ENCODE peak calls at places on chromosomes 12 and 14, in eight cellular contexts. C is ovary, Q is adrenal gland, F is heart right ventricle, P is psoas muscle, B is HepG2, Z is RWPE2, H is PC-9. L is an unnamed sample.

GRCh38 chr14:39396448-39396847 is 35.8 kb downstream of the FBXO33 start:
- DNase-seq in H (no peak), C (no peak), F (no peak), P (no peak), Q (no peak), B (no peak), Z (no peak), L (no peak)

GRCh38 chr14:90851327-90852036 is 35.3 kb upstream of the TTC7B start:
- DNase-seq in B (peak; percentile 44), F (no peak), C (no peak), H (no peak), P (no peak), Z (no peak), Q (no peak), L (peak; percentile 29)

GRCh38 chr12:57816001-57816854 is 2.3 kb downstream of the AVIL start:
- DNase-seq in H (no peak), P (no peak), Q (no peak), C (no peak), Z (no peak), F (no peak), B (no peak), L (no peak)

GRCh38 chr14:69985456-69985855 is 106.2 kb downstream of the SMOC1 start:
- DNase-seq in F (no peak), Z (no peak), Q (peak; percentile 81), P (no peak), H (no peak), B (no peak), C (no peak), L (no peak)

GRCh38 chr12:119180380-119181040 is 1.8 kb downstream of the HSPB8 start:
- DNase-seq in H (peak; percentile 10), Z (no peak), Q (no peak), F (peak; percentile 48), C (peak; percentile 64), B (no peak), P (peak; percentile 74), L (no peak)

GRCh38 chr12:85951823-85952222 is 77.7 kb downstream of the NTS start:
- DNase-seq in F (no peak), Q (no peak), C (no peak), P (no peak), H (no peak), B (no peak), Z (no peak), L (peak; percentile 40)

GRCh38 chr12:90020436-90020835 is 311.8 kb upstream of the ATP2B1 start:
- DNase-seq in Q (no peak), Z (no peak), C (no peak), B (no peak), P (no peak), F (no peak), H (no peak), L (no peak)

GRCh38 chr14:59055439-59056045 is 132.9 kb upstream of the DAAM1 start:
- DNase-seq in B (peak; percentile 21), F (no peak), Z (no peak), P (no peak), Q (peak; percentile 22), H (peak; percentile 7), C (no peak), L (peak; percentile 54)

GRCh38 chr14:61025239-61026223 is 44.5 kb downstream of the SLC38A6 start:
- DNase-seq in Q (peak; percentile 66), F (peak; percentile 14), C (peak; percentile 53), P (peak; percentile 28), Z (no peak), B (peak; percentile 57), H (peak; percentile 62), L (peak; percentile 71)

GRCh38 chr14:91380610-91381371 is 36.8 kb downstream of the CCDC88C start:
- DNase-seq in H (no peak), Z (no peak), Q (no peak), F (no peak), B (no peak), C (peak; percentile 42), P (no peak), L (no peak)

GRCh38 chr14:103847954-103848719 is 762 bp upstream of the PPP1R13B start:
- DNase-seq in F (peak; percentile 41), Q (peak; percentile 72), C (peak; percentile 89), P (peak; percentile 50), H (peak; percentile 30), B (peak; percentile 40), Z (no peak), L (no peak)

GRCh38 chr12:31853520-31853919 is 105.7 kb upstream of the RESF1 start:
- DNase-seq in C (no peak), Q (no peak), F (no peak), B (no peak), Z (no peak), P (no peak), H (no peak), L (no peak)

GRCh38 chr14:68663385-68664076 is 129.3 kb downstream of the ZFP36L1 start:
- DNase-seq in P (no peak), Z (peak; percentile 9), F (no peak), Q (no peak), C (no peak), B (no peak), H (no peak), L (no peak)

GRCh38 chr14:99517046-99517642 is 35.9 kb downstream of the CCNK start:
- DNase-seq in H (no peak), B (no peak), C (no peak), Z (peak; percentile 73), F (no peak), Q (no peak), P (no peak), L (no peak)

GRCh38 chr14:76699901-76700590 is 61.2 kb upstream of the VASH1 start:
- DNase-seq in H (no peak), P (no peak), Z (no peak), C (no peak), F (no peak), B (no peak), Q (peak; percentile 65), L (no peak)

GRCh38 chr14:104355949-104356737 is 217.8 kb downstream of the KIF26A start:
- DNase-seq in C (peak; percentile 27), B (no peak), Q (no peak), F (no peak), H (no peak), Z (peak; percentile 63), P (no peak), L (no peak)

GRCh38 chr12:124040286-124040685 is 67.3 kb downstream of the ZNF664 start:
- DNase-seq in B (no peak), C (no peak), F (no peak), Q (peak; percentile 48), Z (no peak), P (no peak), H (no peak), L (no peak)

GRCh38 chr14:104694991-104695659 is 5.7 kb downstream of the INF2 start:
- DNase-seq in B (no peak), H (peak; percentile 82), Z (no peak), C (no peak), P (no peak), Q (peak; percentile 57), F (no peak), L (no peak)

GRCh38 chr14:65080954-65081747 is 21.2 kb downstream of the MAX start:
- DNase-seq in Q (no peak), P (no peak), B (peak; percentile 12), H (no peak), Z (no peak), C (no peak), F (no peak), L (peak; percentile 98)

GRCh38 chr14:65079201-65079600 is 23.1 kb downstream of the MAX start:
- DNase-seq in Q (no peak), F (no peak), B (no peak), Z (no peak), P (no peak), C (no peak), H (no peak), L (no peak)

GRCh38 chr14:65079788-65080187 is 22.5 kb downstream of the MAX start:
- DNase-seq in Q (no peak), Z (no peak), F (no peak), C (no peak), P (no peak), H (no peak), B (no peak), L (no peak)

GRCh38 chr14:65084554-65085190 is 17.6 kb downstream of the MAX start:
- DNase-seq in B (no peak), P (no peak), C (no peak), Q (no peak), Z (no peak), H (no peak), F (no peak), L (no peak)
- H3K36me3 ChIP-seq in B (peaks cover 27% of the 10 kb centered on the region), P (no peaks in the 10 kb centered on the region), C (no peaks in the 10 kb centered on the region), Q (no peaks in the 10 kb centered on the region), Z (peaks cover 97% of the 10 kb centered on the region), H (peaks cover 73% of the 10 kb centered on the region), F (peaks cover 60% of the 10 kb centered on the region), L (peaks cover 19% of the 10 kb centered on the region)

GRCh38 chr12:133192847-133193246 is 11.6 kb downstream of the ZNF268 start:
- DNase-seq in C (no peak), Q (no peak), H (no peak), B (no peak), F (no peak), Z (no peak), P (no peak), L (no peak)
- H3K9me3 ChIP-seq in C (peaks cover 9% of the 10 kb centered on the region), Q (no peaks in the 10 kb centered on the region), H (peaks cover 59% of the 10 kb centered on the region), B (peaks cover 86% of the 10 kb centered on the region), F (peaks cover 90% of the 10 kb centered on the region), Z (peaks cover 21% of the 10 kb centered on the region), P (peaks cover 82% of the 10 kb centered on the region), L (peaks cover 6% of the 10 kb centered on the region)

DNA sequence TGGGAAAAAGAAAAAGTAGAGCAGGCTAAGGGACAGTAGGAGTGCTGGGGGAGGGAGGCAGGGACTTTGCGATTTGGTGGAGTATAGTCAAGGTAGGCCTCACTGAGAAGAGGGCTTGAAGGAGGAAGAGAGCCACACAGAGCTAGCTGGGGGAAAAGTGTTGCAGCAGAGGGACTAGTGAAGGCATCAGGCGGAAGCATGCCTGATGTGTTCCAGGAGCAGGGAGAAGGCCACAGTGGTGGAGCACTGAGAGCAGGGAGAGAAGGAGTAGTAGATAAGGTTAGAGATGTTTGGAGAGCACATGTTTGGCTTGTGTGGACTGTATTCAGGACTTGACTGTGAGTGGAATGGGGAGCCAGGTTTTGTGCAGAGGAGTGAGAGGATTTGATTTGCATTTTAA is 9.0 kb downstream of the FRMD6 start:
- DNase-seq in Q (no peak), Z (no peak), H (no peak), F (no peak), C (no peak), B (no peak), P (no peak), L (no peak)
- H3K36me3 ChIP-seq in Q (no peaks in the 10 kb centered on the region), Z (peaks cover 91% of the 10 kb centered on the region), H (peaks cover 38% of the 10 kb centered on the region), F (no peaks in the 10 kb centered on the region), C (no peaks in the 10 kb centered on the region), B (no peaks in the 10 kb centered on the region), P (no peaks in the 10 kb centered on the region), L (no peaks in the 10 kb centered on the region)

GRCh38 chr12:133201888-133202287 is 20.6 kb downstream of the ZNF268 start:
- DNase-seq in F (no peak), C (no peak), Z (no peak), Q (no peak), B (no peak), P (no peak), H (no peak), L (no peak)

GRCh38 chr12:133206390-133206789 is 25.1 kb downstream of the ZNF268 start:
- DNase-seq in Z (no peak), C (no peak), H (no peak), B (no peak), Q (no peak), F (no peak), P (no peak), L (no peak)

GRCh38 chr12:133204264-133204603 is 22.9 kb downstream of the ZNF268 start:
- DNase-seq in P (no peak), B (no peak), H (no peak), F (no peak), C (no peak), Q (no peak), Z (no peak), L (no peak)

GRCh38 chr12:133202493-133203343 is 21.4 kb downstream of the ZNF268 start:
- DNase-seq in C (no peak), B (no peak), H (no peak), Z (no peak), Q (no peak), P (no peak), F (no peak), L (no peak)

GRCh38 chr12:133203344-133204263 is 22.3 kb downstream of the ZNF268 start:
- DNase-seq in H (no peak), Z (no peak), C (no peak), P (no peak), Q (no peak), B (no peak), F (no peak), L (no peak)
- H3K9me3 ChIP-seq in H (peaks cover 87% of the 10 kb centered on the region), Z (peaks cover 76% of the 10 kb centered on the region), C (peaks cover 38% of the 10 kb centered on the region), P (peaks cover 85% of the 10 kb centered on the region), Q (peaks cover 64% of the 10 kb centered on the region), B (peaks cover 83% of the 10 kb centered on the region), F (peaks cover 96% of the 10 kb centered on the region), L (peaks cover 8% of the 10 kb centered on the region)

L was measured in small intestine.